ENCODE peak calls at places on chromosomes 11 and 22, in eight cellular contexts. One of them, this sample, is unnamed.

GRCh38 chr11:19938051-19938856 is 222.0 kb downstream of the DBX1 start:
- DNase-seq in fibroblast of mammary gland: peak
- DNase-seq in activated CD4-positive, alpha-beta T cell treated with anti-CD3 and anti-CD28 coated beads, Interleukin-2, amount 50 U/mL, for 4 hours: no peak
- DNase-seq in pons: no peak
- DNase-seq in adrenal gland: peak
- DNase-seq in memory B cell: no peak
- DNase-seq in Caki2: peak
- DNase-seq in GM06990: no peak
- DNase-seq in this sample: peak

GRCh38 chr22:38963872-38964271 is 6.5 kb downstream of the APOBEC3A start:
- DNase-seq in fibroblast of mammary gland: no peak
- DNase-seq in activated CD4-positive, alpha-beta T cell treated with anti-CD3 and anti-CD28 coated beads, Interleukin-2, amount 50 U/mL, for 4 hours: no peak
- DNase-seq in pons: no peak
- DNase-seq in adrenal gland: no peak
- DNase-seq in memory B cell: no peak
- DNase-seq in Caki2: no peak
- DNase-seq in GM06990: no peak
- DNase-seq in this sample: no peak

GRCh38 chr22:30876925-30877553 is 91.5 kb downstream of the MORC2 start:
- DNase-seq in fibroblast of mammary gland: peak
- DNase-seq in activated CD4-positive, alpha-beta T cell treated with anti-CD3 and anti-CD28 coated beads, Interleukin-2, amount 50 U/mL, for 4 hours: no peak
- DNase-seq in pons: peak
- DNase-seq in adrenal gland: peak
- DNase-seq in memory B cell: no peak
- DNase-seq in Caki2: no peak
- DNase-seq in GM06990: no peak
- DNase-seq in this sample: peak

GRCh38 chr11:111438168-111438567 is 59.1 kb upstream of the POU2AF1 start:
- DNase-seq in fibroblast of mammary gland: no peak
- DNase-seq in activated CD4-positive, alpha-beta T cell treated with anti-CD3 and anti-CD28 coated beads, Interleukin-2, amount 50 U/mL, for 4 hours: no peak
- DNase-seq in pons: no peak
- DNase-seq in adrenal gland: no peak
- DNase-seq in memory B cell: no peak
- DNase-seq in Caki2: no peak
- DNase-seq in GM06990: no peak
- DNase-seq in this sample: no peak

GRCh38 chr11:21909145-21909544 is 283.7 kb upstream of the ANO5 start:
- DNase-seq in fibroblast of mammary gland: no peak
- DNase-seq in activated CD4-positive, alpha-beta T cell treated with anti-CD3 and anti-CD28 coated beads, Interleukin-2, amount 50 U/mL, for 4 hours: no peak
- DNase-seq in pons: no peak
- DNase-seq in adrenal gland: no peak
- DNase-seq in memory B cell: no peak
- DNase-seq in Caki2: no peak
- DNase-seq in GM06990: no peak
- DNase-seq in this sample: no peak

GRCh38 chr11:112195906-112196305 is 20.6 kb downstream of the BCO2 start:
- DNase-seq in fibroblast of mammary gland: peak
- DNase-seq in activated CD4-positive, alpha-beta T cell treated with anti-CD3 and anti-CD28 coated beads, Interleukin-2, amount 50 U/mL, for 4 hours: no peak
- DNase-seq in pons: no peak
- DNase-seq in adrenal gland: no peak
- DNase-seq in memory B cell: no peak
- DNase-seq in Caki2: peak
- DNase-seq in GM06990: no peak
- DNase-seq in this sample: no peak

GRCh38 chr22:22410121-22410520 is 98.4 kb downstream of the ZNF280B start:
- DNase-seq in fibroblast of mammary gland: peak
- DNase-seq in activated CD4-positive, alpha-beta T cell treated with anti-CD3 and anti-CD28 coated beads, Interleukin-2, amount 50 U/mL, for 4 hours: no peak
- DNase-seq in pons: peak
- DNase-seq in adrenal gland: no peak
- DNase-seq in memory B cell: peak
- DNase-seq in Caki2: no peak
- DNase-seq in GM06990: peak
- DNase-seq in this sample: peak

GRCh38 chr11:46176421-46176820 is 55.2 kb upstream of the PHF21A start:
- DNase-seq in fibroblast of mammary gland: no peak
- DNase-seq in activated CD4-positive, alpha-beta T cell treated with anti-CD3 and anti-CD28 coated beads, Interleukin-2, amount 50 U/mL, for 4 hours: no peak
- DNase-seq in pons: no peak
- DNase-seq in adrenal gland: no peak
- DNase-seq in memory B cell: no peak
- DNase-seq in Caki2: no peak
- DNase-seq in GM06990: no peak
- DNase-seq in this sample: no peak

GRCh38 chr11:128867277-128867676 is at the start of gene KCNJ1:
- DNase-seq in fibroblast of mammary gland: no peak
- DNase-seq in activated CD4-positive, alpha-beta T cell treated with anti-CD3 and anti-CD28 coated beads, Interleukin-2, amount 50 U/mL, for 4 hours: no peak
- DNase-seq in pons: no peak
- DNase-seq in adrenal gland: no peak
- DNase-seq in memory B cell: no peak
- DNase-seq in Caki2: no peak
- DNase-seq in GM06990: no peak
- DNase-seq in this sample: no peak

GRCh38 chr11:46127150-46127638 is 5.9 kb upstream of the PHF21A start:
- DNase-seq in fibroblast of mammary gland: peak
- DNase-seq in activated CD4-positive, alpha-beta T cell treated with anti-CD3 and anti-CD28 coated beads, Interleukin-2, amount 50 U/mL, for 4 hours: peak
- DNase-seq in pons: no peak
- DNase-seq in adrenal gland: peak
- DNase-seq in memory B cell: no peak
- DNase-seq in Caki2: peak
- DNase-seq in GM06990: no peak
- DNase-seq in this sample: peak

GRCh38 chr11:96257972-96258951 is 84.7 kb downstream of the MAML2 start:
- DNase-seq in fibroblast of mammary gland: peak
- DNase-seq in activated CD4-positive, alpha-beta T cell treated with anti-CD3 and anti-CD28 coated beads, Interleukin-2, amount 50 U/mL, for 4 hours: peak
- DNase-seq in pons: peak
- DNase-seq in adrenal gland: no peak
- DNase-seq in memory B cell: peak
- DNase-seq in Caki2: no peak
- DNase-seq in GM06990: peak
- DNase-seq in this sample: no peak

GRCh38 chr11:131904756-131905155 is 534.3 kb downstream of the NTM start:
- DNase-seq in fibroblast of mammary gland: no peak
- DNase-seq in activated CD4-positive, alpha-beta T cell treated with anti-CD3 and anti-CD28 coated beads, Interleukin-2, amount 50 U/mL, for 4 hours: no peak
- DNase-seq in pons: no peak
- DNase-seq in adrenal gland: no peak
- DNase-seq in memory B cell: no peak
- DNase-seq in Caki2: no peak
- DNase-seq in GM06990: no peak
- DNase-seq in this sample: no peak

GRCh38 chr11:125923012-125923579 is 18.8 kb downstream of the DDX25 start:
- DNase-seq in fibroblast of mammary gland: peak
- DNase-seq in activated CD4-positive, alpha-beta T cell treated with anti-CD3 and anti-CD28 coated beads, Interleukin-2, amount 50 U/mL, for 4 hours: peak
- DNase-seq in pons: peak
- DNase-seq in adrenal gland: peak
- DNase-seq in memory B cell: no peak
- DNase-seq in Caki2: no peak
- DNase-seq in GM06990: no peak
- DNase-seq in this sample: peak

GRCh38 chr11:10906521-10906920 is 48.7 kb upstream of the ZBED5 start:
- DNase-seq in fibroblast of mammary gland: peak
- DNase-seq in activated CD4-positive, alpha-beta T cell treated with anti-CD3 and anti-CD28 coated beads, Interleukin-2, amount 50 U/mL, for 4 hours: no peak
- DNase-seq in pons: no peak
- DNase-seq in adrenal gland: no peak
- DNase-seq in memory B cell: no peak
- DNase-seq in Caki2: no peak
- DNase-seq in GM06990: no peak
- DNase-seq in this sample: peak

GRCh38 chr11:13169709-13170108 is 107.9 kb upstream of the BMAL1 start:
- DNase-seq in fibroblast of mammary gland: peak
- DNase-seq in activated CD4-positive, alpha-beta T cell treated with anti-CD3 and anti-CD28 coated beads, Interleukin-2, amount 50 U/mL, for 4 hours: no peak
- DNase-seq in pons: no peak
- DNase-seq in adrenal gland: peak
- DNase-seq in memory B cell: no peak
- DNase-seq in Caki2: no peak
- DNase-seq in GM06990: no peak
- DNase-seq in this sample: peak

GRCh38 chr11:120126543-120126942 is 11.4 kb downstream of the TRIM29 start:
- DNase-seq in fibroblast of mammary gland: no peak
- DNase-seq in activated CD4-positive, alpha-beta T cell treated with anti-CD3 and anti-CD28 coated beads, Interleukin-2, amount 50 U/mL, for 4 hours: no peak
- DNase-seq in pons: no peak
- DNase-seq in adrenal gland: no peak
- DNase-seq in memory B cell: no peak
- DNase-seq in Caki2: no peak
- DNase-seq in GM06990: no peak
- DNase-seq in this sample: no peak

GRCh38 chr11:88051386-88051785 is 123.9 kb downstream of the RAB38 start:
- DNase-seq in fibroblast of mammary gland: peak
- DNase-seq in activated CD4-positive, alpha-beta T cell treated with anti-CD3 and anti-CD28 coated beads, Interleukin-2, amount 50 U/mL, for 4 hours: no peak
- DNase-seq in pons: no peak
- DNase-seq in adrenal gland: no peak
- DNase-seq in memory B cell: no peak
- DNase-seq in Caki2: no peak
- DNase-seq in GM06990: no peak
- DNase-seq in this sample: no peak

GRCh38 chr22:20881231-20881630 is 22.4 kb downstream of the SNAP29 start:
- DNase-seq in fibroblast of mammary gland: peak
- DNase-seq in activated CD4-positive, alpha-beta T cell treated with anti-CD3 and anti-CD28 coated beads, Interleukin-2, amount 50 U/mL, for 4 hours: no peak
- DNase-seq in pons: no peak
- DNase-seq in adrenal gland: no peak
- DNase-seq in memory B cell: no peak
- DNase-seq in Caki2: peak
- DNase-seq in GM06990: no peak
- DNase-seq in this sample: no peak

GRCh38 chr22:30340911-30341685 is 14.4 kb upstream of the TBC1D10A start:
- DNase-seq in fibroblast of mammary gland: no peak
- DNase-seq in activated CD4-positive, alpha-beta T cell treated with anti-CD3 and anti-CD28 coated beads, Interleukin-2, amount 50 U/mL, for 4 hours: no peak
- DNase-seq in pons: peak
- DNase-seq in adrenal gland: peak
- DNase-seq in memory B cell: no peak
- DNase-seq in Caki2: no peak
- DNase-seq in GM06990: no peak
- DNase-seq in this sample: peak

GRCh38 chr11:31850365-31850764 is 39.2 kb upstream of the PAX6 start:
- DNase-seq in fibroblast of mammary gland: no peak
- DNase-seq in activated CD4-positive, alpha-beta T cell treated with anti-CD3 and anti-CD28 coated beads, Interleukin-2, amount 50 U/mL, for 4 hours: no peak
- DNase-seq in pons: no peak
- DNase-seq in adrenal gland: no peak
- DNase-seq in memory B cell: no peak
- DNase-seq in Caki2: no peak
- DNase-seq in GM06990: no peak
- DNase-seq in this sample: no peak